ENCODE peak calls at places on chromosomes 13 and 19, in five cellular contexts. T is breast epithelium, J is GM12878, F is GM23338, M is transverse colon. X is an unnamed sample.

GRCh38 chr13:99206873-99207272 is 6.2 kb downstream of the UBAC2 start:
- DNase-seq in F (no peak), T (no peak), J (no peak), M (no peak), X (no peak)

GRCh38 chr19:15243236-15243957 is 11.1 kb upstream of the EPHX3 start:
- DNase-seq in J (no peak), T (no peak), F (no peak), M (no peak), X (no peak)

GRCh38 chr13:30792257-30793000 is 57.1 kb downstream of the ALOX5AP start:
- DNase-seq in J (no peak), F (peak), T (peak), M (peak), X (peak)

GRCh38 chr13:102799544-102800144 is 725 bp downstream of the BIVM start:
- DNase-seq in F (peak), M (peak), J (no peak), T (no peak), X (no peak)

GRCh38 chr13:29482504-29482903 is 113.0 kb downstream of the SLC7A1 start:
- DNase-seq in T (no peak), J (no peak), M (no peak), F (no peak), X (no peak)

GRCh38 chr13:43984292-43984691 is 104.6 kb downstream of the LACC1 start:
- DNase-seq in M (no peak), J (no peak), F (no peak), T (no peak), X (no peak)

GRCh38 chr13:75251188-75251587 is 230.8 kb downstream of the TBC1D4 start:
- DNase-seq in F (no peak), J (no peak), M (no peak), T (no peak), X (no peak)

GRCh38 chr13:110455941-110456340 is 105.6 kb downstream of the RAB20 start:
- DNase-seq in M (peak), T (peak), J (no peak), F (peak), X (peak)

GRCh38 chr13:27923794-27924528 is 4.2 kb downstream of the PDX1 start:
- DNase-seq in J (no peak), F (peak), T (no peak), M (no peak), X (no peak)

GRCh38 chr13:32417995-32418394 is 9.9 kb downstream of the N4BP2L1 start:
- DNase-seq in F (no peak), J (no peak), M (no peak), T (no peak), X (no peak)

GRCh38 chr13:76035711-76036110 is 399.6 kb downstream of the LMO7 start:
- DNase-seq in M (no peak), J (no peak), T (no peak), F (no peak), X (peak)

GRCh38 chr19:12606796-12607195 is 3.8 kb downstream of the ZNF490 start:
- DNase-seq in J (no peak), F (no peak), M (no peak), T (no peak), X (no peak)

GRCh38 chr19:12611361-12611699 is 610 bp downstream of the ZNF791 start:
- DNase-seq in F (peak), T (peak), J (no peak), M (peak), X (peak)

GRCh38 chr19:12610540-12611360 is at the start of the genes ZNF490 and ZNF791:
- DNase-seq in M (peak), T (peak), F (peak), J (peak), X (peak)
- TF ChIP-seq POLR2AphosphoS5 in M (peak), T (peak), F (peak), J (peak), X (peak)

DNA sequence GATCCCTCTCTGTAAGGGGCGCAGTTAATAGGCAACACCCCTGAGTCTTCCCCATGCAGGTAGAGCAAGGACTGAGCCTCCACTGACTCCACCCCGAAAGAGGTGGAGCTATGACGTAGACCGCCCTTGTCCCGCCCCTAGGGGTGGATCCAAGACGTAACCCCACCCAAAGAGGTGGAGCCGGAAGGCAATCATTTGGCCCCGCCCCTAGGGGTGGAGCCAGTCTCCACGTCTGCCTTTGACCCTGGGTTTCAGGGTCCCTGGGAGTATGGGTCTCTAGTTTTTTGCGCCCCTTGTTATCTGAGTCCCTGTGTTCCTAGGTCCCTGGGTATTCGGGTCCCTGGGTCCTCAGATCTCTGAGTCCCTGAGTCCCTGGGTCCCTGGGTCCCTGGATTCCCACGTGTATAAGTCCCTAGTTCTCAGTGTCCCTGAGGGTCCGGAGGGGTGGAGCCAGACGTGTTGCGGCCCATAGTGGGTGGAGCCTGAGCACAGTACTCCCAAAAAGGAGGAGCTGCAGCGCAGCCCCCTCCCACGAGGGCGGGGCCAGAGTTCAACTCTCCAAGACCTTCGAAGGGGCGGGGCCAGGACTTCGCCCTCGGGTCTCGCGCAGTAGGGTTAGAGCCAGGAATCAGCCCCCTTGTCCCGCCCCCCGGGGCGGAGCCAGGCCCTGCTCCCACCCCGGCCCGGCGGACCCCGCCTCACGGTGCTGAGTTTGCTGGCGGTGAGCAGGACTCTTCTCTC is 5.3 kb downstream of the DENND1C start:
- DNase-seq in T (no peak), J (no peak), M (peak), F (peak), X (peak)
- TF ChIP-seq POLR2AphosphoS5 in T (no peak), J (no peak), M (no peak), F (no peak), X (no peak)

DNA sequence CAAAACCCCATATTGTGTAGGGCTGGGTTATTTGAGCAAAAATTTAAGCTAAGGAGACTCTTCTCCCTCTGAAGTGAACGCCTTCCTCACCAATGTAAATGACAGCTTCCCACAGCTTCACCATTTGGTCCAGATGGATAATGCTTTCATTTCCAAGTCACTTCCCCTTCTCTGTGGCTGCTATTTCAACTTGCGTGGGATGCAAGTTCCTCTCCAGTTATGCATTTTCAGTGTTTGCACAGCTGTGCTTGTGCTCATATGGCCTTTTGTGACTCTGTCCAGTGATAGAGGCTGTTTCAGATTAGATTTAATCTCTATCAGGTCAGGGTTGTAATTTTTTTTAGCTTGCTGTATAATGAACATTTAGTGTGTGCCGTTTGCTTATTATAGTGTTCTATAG is 86.4 kb downstream of the TNFRSF19 start:
- DNase-seq in T (no peak), J (no peak), M (no peak), F (no peak), X (peak)
- TF ChIP-seq POLR2AphosphoS5 in T (no peak), J (no peak), M (no peak), F (no peak), X (no peak)

GRCh38 chr19:416416-416815 is 7.5 kb upstream of the C2CD4C start:
- DNase-seq in M (no peak), T (no peak), J (no peak), F (no peak), X (no peak)

GRCh38 chr19:415292-415691 is 6.3 kb upstream of the C2CD4C start:
- DNase-seq in M (no peak), T (no peak), J (no peak), F (no peak), X (no peak)

GRCh38 chr19:411723-412355 is 2.9 kb upstream of the C2CD4C start:
- DNase-seq in F (no peak), T (no peak), J (no peak), M (no peak), X (no peak)

GRCh38 chr19:412356-413355 is 3.7 kb upstream of the C2CD4C start:
- DNase-seq in T (no peak), J (no peak), F (peak), M (no peak), X (no peak)

DNA sequence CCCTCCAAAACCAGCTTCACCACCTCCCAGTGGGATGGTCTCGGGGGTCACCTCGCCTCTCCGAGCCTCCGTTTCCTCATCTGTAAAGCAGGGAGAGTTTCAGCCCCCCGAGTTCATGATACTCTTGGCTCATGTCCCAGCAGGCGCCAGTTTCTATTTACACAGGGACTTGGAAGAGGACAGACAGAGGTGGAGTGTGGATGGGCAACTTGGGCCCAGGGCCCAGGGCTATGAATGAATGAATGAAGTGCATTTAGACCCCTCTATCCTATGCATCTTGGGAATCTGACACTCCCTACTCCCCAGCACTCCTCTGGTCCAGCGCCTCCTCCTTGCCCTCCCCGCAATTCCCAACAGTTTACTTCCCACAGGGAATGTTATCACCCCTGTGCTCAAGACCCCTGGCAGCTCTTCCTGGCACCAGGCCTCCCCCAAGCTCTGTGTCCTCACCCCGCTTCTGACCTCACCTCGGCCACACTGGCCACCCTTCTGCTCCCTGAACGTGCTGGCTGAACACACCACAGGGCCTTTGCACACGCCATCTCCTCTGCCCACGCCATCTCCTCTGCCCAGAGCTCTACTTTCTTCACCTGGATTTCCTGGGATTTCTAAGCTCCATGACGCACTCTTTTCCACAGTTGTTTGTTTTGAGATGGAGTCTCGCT is 4.9 kb upstream of the C2CD4C start:
- DNase-seq in J (no peak), F (no peak), T (no peak), M (no peak), X (no peak)
- TF ChIP-seq POLR2AphosphoS5 in J (no peak), F (no peak), T (no peak), M (no peak), X (no peak)

GRCh38 chr19:44800461-44800860 is 8.4 kb upstream of the BCAM start:
- DNase-seq in J (peak), F (peak), M (peak), T (peak), X (peak)
- TF ChIP-seq POLR2AphosphoS5 in J (no peak), F (no peak), M (peak), T (peak), X (no peak)

DNA sequence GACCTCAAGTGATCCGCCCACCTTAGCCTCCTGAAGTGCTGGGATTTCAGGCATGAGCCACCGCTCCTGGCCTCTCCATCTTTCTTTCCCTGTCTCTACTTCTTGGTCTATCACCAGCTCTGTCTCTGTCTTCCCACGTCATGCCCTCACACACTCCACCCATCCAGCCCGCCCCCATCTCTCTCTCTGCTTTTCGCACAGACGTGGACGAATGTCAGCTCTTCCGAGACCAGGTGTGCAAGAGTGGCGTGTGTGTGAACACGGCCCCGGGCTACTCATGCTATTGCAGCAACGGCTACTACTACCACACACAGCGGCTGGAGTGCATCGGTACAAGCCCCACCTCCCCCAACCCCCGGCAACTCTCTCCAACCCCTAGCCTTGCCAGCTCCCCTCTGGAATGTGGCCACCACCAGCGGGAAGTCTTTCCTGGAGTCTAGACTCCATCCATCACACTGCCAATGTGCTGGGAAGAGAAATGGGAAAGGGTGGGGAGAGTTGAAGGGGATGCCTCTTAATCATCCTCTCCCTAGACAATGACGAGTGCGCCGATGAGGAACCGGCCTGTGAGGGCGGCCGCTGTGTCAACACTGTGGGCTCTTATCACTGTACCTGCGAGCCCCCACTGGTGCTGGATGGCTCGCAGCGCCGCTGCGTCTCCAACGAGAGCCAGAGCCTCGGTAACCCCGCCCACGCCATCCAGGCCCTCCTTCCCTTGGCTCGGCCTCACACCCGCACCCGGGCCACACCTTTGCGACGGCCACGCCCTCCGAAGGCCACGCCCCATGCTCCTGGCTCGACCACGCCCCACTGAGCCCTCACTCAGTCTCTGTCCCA is 22.5 kb downstream of the LTBP4 start:
- DNase-seq in T (no peak), J (no peak), F (peak), M (peak), X (no peak)
- TF ChIP-seq POLR2AphosphoS5 in T (no peak), J (no peak), F (no peak), M (no peak), X (no peak)